ENCODE peak calls at places on chromosomes 16 and 17, in four cellular contexts. Z is stimulated activated naive CD4-positive, alpha-beta T cell; C is activated T-cell treated with anti-CD3 and anti-CD28 coated beads, Interleukin-2, amount 50 U/mL, for 72 hours; O is Daoy. A is an unnamed sample.

GRCh38 chr16:31148281-31148728 is 1.6 kb downstream of the PRSS36 start:
- DNase-seq in C (no peak), Z (no peak), O (no peak), A (peak)

GRCh38 chr16:58348986-58349385 is 43.3 kb upstream of the GINS3 start:
- DNase-seq in C (no peak), Z (no peak), O (peak), A (no peak)

GRCh38 chr17:19744492-19744891 is 3.6 kb downstream of the ALDH3A1 start:
- DNase-seq in C (no peak), Z (no peak), O (no peak), A (no peak)

GRCh38 chr17:52233176-52233575 is 74.7 kb upstream of the CA10 start:
- DNase-seq in Z (no peak), O (no peak), C (no peak), A (no peak)

GRCh38 chr17:37752482-37752881 is 7.6 kb upstream of the HNF1B start:
- DNase-seq in Z (no peak), C (no peak), O (peak), A (peak)

GRCh38 chr16:88477631-88478030 is 24.6 kb downstream of the ZFPM1 start:
- DNase-seq in O (no peak), Z (no peak), C (no peak), A (no peak)

GRCh38 chr17:40910441-40910841 is 25.4 kb upstream of the KRT20 start:
- DNase-seq in C (no peak), O (no peak), Z (no peak), A (no peak)

GRCh38 chr17:75811174-75811573 is 26.6 kb downstream of the UNK start:
- DNase-seq in C (no peak), Z (no peak), O (no peak), A (no peak)

GRCh38 chr17:57317016-57317415 is 60.7 kb downstream of the MSI2 start:
- DNase-seq in Z (no peak), O (no peak), C (no peak), A (no peak)

GRCh38 chr16:31880322-31880979 is 6.8 kb downstream of the ZNF267 start:
- DNase-seq in C (peak), Z (no peak), O (peak), A (no peak)

GRCh38 chr16:57858635-57859034 is 56.3 kb upstream of the KIFC3 start:
- DNase-seq in Z (no peak), O (no peak), C (no peak), A (no peak)

GRCh38 chr17:35898283-35899070 is 18.3 kb upstream of the CCL5 start:
- DNase-seq in C (peak), O (peak), Z (no peak), A (no peak)

GRCh38 chr17:82808006-82808405 is 31.8 kb downstream of the ZNF750 start:
- DNase-seq in O (no peak), C (no peak), Z (no peak), A (no peak)

GRCh38 chr16:55754056-55754455 is 78.8 kb downstream of the CES1 start:
- DNase-seq in O (no peak), C (no peak), Z (no peak), A (no peak)

GRCh38 chr17:35368086-35368824 is 5.2 kb downstream of the SLFN11 start:
- DNase-seq in Z (no peak), C (no peak), O (no peak), A (no peak)